ENCODE peak calls at places on chromosomes 3 and 15, in eight cellular contexts. Z is mesothelial cell of epicardium; X is fibroblast of lung; R is iPS-NIHi11; I is breast epithelium; G is OCI-M1; P is ecto neural progenitor cell; W is CD4-positive, alpha-beta T cell. T is an unnamed sample.

GRCh38 chr3:24522155-24522579 is 27.5 kb upstream of the THRB start:
- DNase-seq in Z (peak), X (no peak), R (peak), I (no peak), G (no peak), P (peak), W (no peak), T (peak)

GRCh38 chr3:183198939-183199338 is 36.4 kb upstream of the LAMP3 start:
- DNase-seq in Z (no peak), X (no peak), R (no peak), I (no peak), G (peak), P (no peak), W (no peak), T (no peak)

GRCh38 chr3:99324854-99325253 is 313.5 kb upstream of the COL8A1 start:
- DNase-seq in Z (no peak), X (no peak), R (no peak), I (no peak), G (no peak), P (no peak), W (no peak), T (peak)

GRCh38 chr3:141050913-141051632 is at the start of gene SPSB4:
- DNase-seq in Z (peak), X (peak), R (peak), I (no peak), G (peak), P (peak), W (no peak), T (peak)

GRCh38 chr3:45944830-45945620 is 1.8 kb downstream of the CXCR6 start:
- DNase-seq in Z (no peak), X (no peak), R (no peak), I (no peak), G (no peak), P (no peak), W (no peak), T (no peak)

GRCh38 chr3:17195192-17195611 is 310.4 kb downstream of the PLCL2 start:
- DNase-seq in Z (no peak), X (peak), R (no peak), I (no peak), G (peak), P (no peak), W (no peak), T (no peak)

GRCh38 chr3:73868688-73869315 is 244.1 kb upstream of the PDZRN3 start:
- DNase-seq in Z (no peak), X (peak), R (peak), I (no peak), G (peak), P (no peak), W (no peak), T (peak)

GRCh38 chr15:67512933-67513714 is 7.8 kb upstream of the C15orf61 start:
- DNase-seq in Z (no peak), X (no peak), R (no peak), I (no peak), G (no peak), P (no peak), W (no peak), T (no peak)

GRCh38 chr3:36482880-36483279 is 102.6 kb downstream of the STAC start:
- DNase-seq in Z (no peak), X (no peak), R (no peak), I (no peak), G (no peak), P (no peak), W (no peak), T (no peak)

GRCh38 chr15:100612539-100612938 is 10.2 kb downstream of the ASB7 start:
- DNase-seq in Z (no peak), X (no peak), R (no peak), I (no peak), G (no peak), P (no peak), W (no peak), T (no peak)

GRCh38 chr15:48358681-48359152 is 27.5 kb downstream of the DUT start:
- DNase-seq in Z (no peak), X (peak), R (no peak), I (no peak), G (peak), P (no peak), W (no peak), T (no peak)

GRCh38 chr3:132343018-132343612 is 25.9 kb downstream of the ACP3 start:
- DNase-seq in Z (no peak), X (peak), R (peak), I (no peak), G (peak), P (no peak), W (no peak), T (peak)

GRCh38 chr3:46429671-46430070 is 22.6 kb downstream of the CCRL2 start:
- DNase-seq in Z (no peak), X (no peak), R (no peak), I (no peak), G (no peak), P (no peak), W (no peak), T (no peak)